ENCODE peak calls at places on chromosomes 13 and 19, in eight cellular contexts. A is effector memory CD4-positive, alpha-beta T cell; V is AG04450; D is OCI-LY7; H is naive thymus-derived CD4-positive, alpha-beta T cell; I is colonic mucosa; P is H9; T is Peyer's patch. W is an unnamed sample. For H3K9me3, the result is how much of the 10 kb centered on the place peaks cover.

GRCh38 chr13:23851106-23851505 is 38.1 kb downstream of the MIPEP start:
- DNase-seq in H (no peak), A (no peak), V (no peak), P (no peak), I (no peak), D (no peak), T (no peak), W (no peak)

GRCh38 chr19:3692141-3693029 is 7.9 kb downstream of the PIP5K1C start:
- DNase-seq in P (no peak), V (no peak), A (peak), H (peak), D (peak), I (no peak), T (no peak), W (no peak)

GRCh38 chr19:6740589-6741348 is 1.3 kb downstream of the TRIP10 start:
- DNase-seq in V (no peak), P (peak), I (peak), D (peak), A (no peak), H (no peak), T (peak), W (peak)

GRCh38 chr13:44815507-44816074 is 173.7 kb downstream of the NUFIP1 start:
- DNase-seq in A (no peak), T (no peak), I (peak), V (peak), P (peak), D (no peak), H (no peak), W (peak)

GRCh38 chr13:49093376-49093775 is 117.7 kb downstream of the FNDC3A start:
- DNase-seq in V (no peak), A (no peak), P (no peak), I (no peak), D (no peak), T (no peak), H (no peak), W (no peak)

GRCh38 chr19:1252818-1253513 is 4.6 kb downstream of the MIDN start:
- DNase-seq in A (peak), D (peak), I (peak), T (peak), H (peak), P (no peak), V (peak), W (peak)

GRCh38 chr19:3606174-3606689 is 443 bp downstream of the TBXA2R start:
- DNase-seq in I (peak), D (no peak), A (no peak), V (no peak), P (peak), H (peak), T (peak), W (no peak)

GRCh38 chr13:64369121-64369520 is 2861.0 kb downstream of the PCDH9 start:
- DNase-seq in I (no peak), P (no peak), V (no peak), H (no peak), D (no peak), A (no peak), T (no peak), W (no peak)

GRCh38 chr19:38653028-38653571 is 5.7 kb downstream of the ACTN4 start:
- DNase-seq in P (no peak), A (no peak), D (no peak), I (peak), T (no peak), H (no peak), V (no peak), W (peak)

GRCh38 chr13:76754414-76754813 is 131.8 kb downstream of the KCTD12 start:
- DNase-seq in P (no peak), V (no peak), A (no peak), D (no peak), H (no peak), T (no peak), I (no peak), W (no peak)

GRCh38 chr19:53908106-53908932 is 759 bp upstream of the CACNG7 start:
- DNase-seq in A (no peak), H (peak), I (peak), P (peak), D (peak), T (no peak), V (peak), W (peak)

GRCh38 chr13:106038752-106039151 is 496.7 kb downstream of the EFNB2 start:
- DNase-seq in A (no peak), D (no peak), V (peak), I (no peak), T (no peak), H (no peak), P (no peak), W (no peak)

GRCh38 chr19:47540748-47541147 is 25.9 kb upstream of the NAPA start:
- DNase-seq in T (no peak), A (no peak), I (no peak), V (peak), H (peak), P (no peak), D (peak), W (no peak)

GRCh38 chr19:39407644-39408391 is 1.2 kb downstream of the ZFP36 start:
- DNase-seq in I (peak), V (no peak), D (peak), A (peak), P (no peak), T (peak), H (peak), W (peak)

GRCh38 chr13:24693862-24694471 is 13.8 kb downstream of the ATP12A start:
- DNase-seq in D (peak), H (peak), P (peak), T (peak), I (peak), A (no peak), V (no peak), W (no peak)

GRCh38 chr19:16619456-16619855 is 8.5 kb downstream of the MED26 start:
- DNase-seq in A (no peak), D (no peak), T (no peak), V (no peak), I (no peak), P (no peak), H (no peak), W (no peak)

GRCh38 chr13:102707465-102707864 is 12.6 kb upstream of the METTL21C start:
- DNase-seq in V (peak), T (no peak), D (no peak), P (no peak), H (no peak), A (no peak), I (no peak), W (no peak)

GRCh38 chr19:31419871-31420430 is 70.7 kb upstream of the TSHZ3 start:
- DNase-seq in A (no peak), T (no peak), I (no peak), H (no peak), P (peak), V (no peak), D (no peak), W (no peak)

GRCh38 chr19:4066682-4067395 is at the start of gene ZBTB7A:
- DNase-seq in T (peak), D (peak), H (peak), A (peak), P (peak), V (no peak), I (peak), W (peak)

GRCh38 chr13:26220575-26220974 is 1.5 kb downstream of the RNF6 start:
- DNase-seq in P (no peak), D (no peak), T (no peak), I (no peak), H (no peak), V (no peak), A (no peak), W (no peak)

GRCh38 chr13:97348569-97349100 is 85.3 kb upstream of the RAP2A start:
- DNase-seq in I (no peak), P (no peak), T (no peak), A (no peak), V (no peak), D (no peak), H (no peak), W (no peak)

GRCh38 chr19:32219881-32220552 is 125.4 kb upstream of the ZNF507 start:
- DNase-seq in I (no peak), T (no peak), D (no peak), H (no peak), P (no peak), V (no peak), A (no peak), W (no peak)

GRCh38 chr19:48170817-48171347 is 402 bp downstream of the ZSWIM9 start:
- DNase-seq in I (peak), T (no peak), V (no peak), P (peak), D (peak), A (no peak), H (no peak), W (no peak)

GRCh38 chr19:18494267-18494607 is 27.6 kb downstream of the ELL start:
- DNase-seq in V (no peak), P (no peak), H (no peak), T (no peak), D (no peak), A (peak), I (no peak), W (no peak)

GRCh38 chr19:33690461-33691427 is 69.0 kb downstream of the CHST8 start:
- DNase-seq in H (no peak), T (no peak), V (no peak), D (no peak), I (no peak), P (no peak), A (no peak), W (no peak)

GRCh38 chr13:24648983-24649684 is 31.1 kb upstream of the ATP12A start:
- DNase-seq in P (no peak), D (peak), H (no peak), T (no peak), V (no peak), I (no peak), A (no peak), W (no peak)

GRCh38 chr13:99992912-99993311 is 11.3 kb downstream of the ZIC2 start:
- DNase-seq in P (no peak), D (no peak), H (no peak), T (no peak), I (no peak), A (no peak), V (no peak), W (no peak)

GRCh38 chr13:77565635-77566034 is 30.1 kb downstream of the SCEL start:
- DNase-seq in D (peak), V (no peak), P (no peak), I (no peak), A (no peak), H (peak), T (no peak), W (no peak)

GRCh38 chr19:18046066-18046718 is 38.2 kb downstream of the ARRDC2 start:
- DNase-seq in P (no peak), V (no peak), D (no peak), T (no peak), A (no peak), H (no peak), I (no peak), W (no peak)

GRCh38 chr13:31794452-31794851 is 55.1 kb downstream of the RXFP2 start:
- DNase-seq in I (no peak), T (no peak), A (no peak), V (no peak), H (no peak), P (no peak), D (no peak), W (no peak)

GRCh38 chr13:33728271-33729037 is 89.5 kb upstream of the RFC3 start:
- DNase-seq in V (no peak), I (no peak), H (no peak), D (peak), P (no peak), A (no peak), T (no peak), W (peak)

GRCh38 chr13:72456486-72456885 is 270.9 kb downstream of the MZT1 start:
- DNase-seq in D (no peak), P (no peak), V (no peak), H (no peak), I (no peak), T (no peak), A (no peak), W (no peak)

GRCh38 chr19:53172892-53173291 is 14.0 kb upstream of the ZNF347 start:
- DNase-seq in H (no peak), A (no peak), I (no peak), P (no peak), D (no peak), T (no peak), V (no peak), W (no peak)

GRCh38 chr19:16384688-16385087 is 60.1 kb downstream of the KLF2 start:
- DNase-seq in D (no peak), V (no peak), T (no peak), A (no peak), H (no peak), P (no peak), I (no peak), W (peak)

DNA sequence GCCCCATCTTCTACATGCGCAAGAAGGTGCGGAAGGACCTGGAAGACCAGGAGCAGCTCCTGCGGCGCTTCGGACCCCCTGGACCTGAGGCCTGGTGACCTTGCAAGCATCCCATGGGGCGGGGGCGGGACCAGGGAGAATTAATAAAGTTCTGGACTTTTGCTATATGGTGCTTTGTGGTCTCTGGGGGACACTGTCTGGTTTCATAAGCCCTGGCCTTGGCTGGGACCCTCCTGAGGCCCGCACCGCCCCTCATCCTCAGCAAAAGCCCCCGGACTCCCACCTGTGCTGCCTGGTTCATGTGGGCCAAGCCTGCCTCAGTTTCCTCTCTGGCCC is 920 bp upstream of the SPIB start:
- DNase-seq in P (no peak), A (no peak), I (no peak), H (no peak), D (no peak), V (no peak), T (peak), W (no peak)
- H3K9me3 ChIP-seq in P (under half), A (under half), I (under half), H (under half), D (under half), V (under half), T (under half), W (under half)

DNA sequence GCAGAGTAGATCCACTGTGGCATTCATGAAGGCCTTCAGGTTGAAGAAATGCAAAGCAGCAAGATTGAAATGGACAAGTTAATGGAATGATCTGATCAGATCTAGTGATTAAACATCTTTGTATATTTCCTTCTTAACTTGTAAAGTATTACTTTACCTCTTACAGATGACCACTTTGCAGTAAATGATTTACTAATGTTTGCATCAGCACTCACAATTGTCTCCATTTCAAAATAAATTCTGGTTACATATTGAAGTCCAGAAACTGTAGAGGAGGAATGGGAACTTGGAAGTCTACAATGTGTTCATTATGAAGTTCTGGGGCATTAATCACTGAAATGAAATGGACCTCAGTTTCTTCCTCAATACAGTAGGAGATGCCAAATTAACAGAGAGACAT is 380.8 kb downstream of the FOXO1 start:
- DNase-seq in V (no peak), D (no peak), I (no peak), T (no peak), A (no peak), P (no peak), H (no peak), W (no peak)
- H3K27ac ChIP-seq in V (no peak), D (no peak), I (no peak), T (no peak), A (no peak), P (no peak), H (no peak), W (no peak)

DNA sequence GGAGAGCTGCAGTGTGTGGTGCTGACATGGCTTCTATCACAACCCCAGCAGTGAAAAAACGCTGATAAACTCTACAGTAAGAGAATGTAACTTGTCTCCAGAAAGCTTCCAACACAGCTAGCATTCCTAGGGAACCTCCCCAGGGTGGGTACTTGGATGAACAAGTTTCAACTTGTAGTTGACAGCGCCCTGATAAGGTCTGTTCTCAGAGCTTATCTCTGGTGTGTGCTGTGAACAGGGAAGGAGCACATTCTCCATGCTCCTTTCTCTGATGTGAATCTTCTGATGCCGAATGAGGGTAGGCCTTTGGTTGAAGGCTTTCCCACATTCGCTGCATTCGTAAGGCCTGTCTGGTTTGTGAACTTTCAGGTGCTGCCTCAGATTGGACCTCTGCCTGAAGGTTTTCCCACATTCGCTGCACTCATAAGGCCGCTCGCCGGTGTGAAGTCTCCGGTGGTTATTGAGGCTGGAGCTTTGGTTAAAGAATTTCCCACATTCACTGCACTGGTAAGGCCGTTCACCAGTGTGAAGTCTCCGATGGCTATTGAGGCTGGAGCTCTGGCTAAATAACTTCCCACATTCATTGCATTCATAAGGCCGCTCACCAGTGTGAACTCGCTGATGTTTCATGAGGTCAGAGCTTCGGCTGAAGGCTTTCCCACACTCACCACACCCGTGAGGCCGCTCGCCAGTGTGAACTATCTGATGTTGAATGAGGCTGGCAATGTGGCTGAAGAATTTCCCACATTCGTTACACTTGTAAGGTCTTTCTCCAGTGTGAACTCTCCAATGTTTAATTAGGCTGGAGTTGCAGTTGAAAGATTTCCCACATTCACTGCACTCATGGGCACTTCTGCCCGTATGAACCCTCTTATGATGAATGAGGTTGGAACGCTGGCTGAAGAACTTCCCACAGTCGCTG is 5.9 kb downstream of the ZNF792 start:
- DNase-seq in H (peak), T (no peak), D (no peak), V (no peak), P (no peak), I (no peak), A (no peak), W (no peak)
- H3K9me3 ChIP-seq in H (under half), T (under half), D (under half), V (half or more), P (under half), I (under half), A (half or more), W (under half)

GRCh38 chr13:28321751-28322150 is 173.2 kb downstream of the FLT1 start:
- DNase-seq in P (no peak), D (no peak), V (no peak), A (no peak), H (no peak), I (no peak), T (no peak), W (no peak)

GRCh38 chr13:28324181-28324789 is 170.6 kb downstream of the FLT1 start:
- DNase-seq in A (no peak), H (peak), V (no peak), I (peak), T (peak), P (peak), D (peak), W (no peak)

GRCh38 chr13:28320209-28320608 is 174.7 kb downstream of the FLT1 start:
- DNase-seq in I (no peak), D (no peak), V (no peak), H (no peak), P (no peak), T (no peak), A (no peak), W (no peak)

GRCh38 chr13:28320884-28321574 is 173.9 kb downstream of the FLT1 start:
- DNase-seq in I (no peak), P (no peak), D (no peak), A (no peak), T (no peak), V (peak), H (no peak), W (no peak)

GRCh38 chr13:28322256-28322895 is 172.6 kb downstream of the FLT1 start:
- DNase-seq in A (no peak), V (no peak), H (no peak), D (no peak), I (no peak), T (no peak), P (no peak), W (no peak)
- H3K27ac ChIP-seq in A (no peak), V (no peak), H (no peak), D (no peak), I (no peak), T (no peak), P (no peak), W (no peak)

DNA sequence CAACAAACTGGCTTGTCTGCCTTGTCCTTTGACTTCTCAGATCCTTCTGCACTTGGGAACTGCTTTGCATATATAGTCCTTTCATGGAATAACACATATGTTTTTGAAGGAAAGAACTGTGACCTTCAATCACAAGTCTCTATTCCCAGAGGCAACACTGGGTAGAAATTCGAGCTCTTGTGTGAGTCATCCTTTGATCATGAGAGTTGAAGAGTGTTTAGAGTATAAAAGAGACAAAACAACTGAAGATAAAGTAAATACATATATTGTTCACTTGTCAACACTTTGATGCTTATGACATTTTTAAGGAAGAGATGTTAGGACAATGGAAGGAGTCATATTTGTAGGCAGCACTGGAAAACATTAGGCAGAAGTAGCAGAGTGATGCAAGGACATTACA is 5.2 kb upstream of the OR7A5 start:
- DNase-seq in H (no peak), V (no peak), A (no peak), T (no peak), P (no peak), D (no peak), I (no peak), W (no peak)
- H3K9me3 ChIP-seq in H (under half), V (under half), A (under half), T (under half), P (under half), D (under half), I (under half), W (under half)

GRCh38 chr13:62094937-62095336 is 679.3 kb upstream of the PCDH20 start:
- DNase-seq in I (no peak), P (no peak), D (no peak), T (no peak), V (no peak), H (no peak), A (no peak), W (no peak)
- H3K27ac ChIP-seq in I (no peak), P (no peak), D (no peak), T (no peak), V (no peak), H (no peak), A (no peak), W (no peak)

DNA sequence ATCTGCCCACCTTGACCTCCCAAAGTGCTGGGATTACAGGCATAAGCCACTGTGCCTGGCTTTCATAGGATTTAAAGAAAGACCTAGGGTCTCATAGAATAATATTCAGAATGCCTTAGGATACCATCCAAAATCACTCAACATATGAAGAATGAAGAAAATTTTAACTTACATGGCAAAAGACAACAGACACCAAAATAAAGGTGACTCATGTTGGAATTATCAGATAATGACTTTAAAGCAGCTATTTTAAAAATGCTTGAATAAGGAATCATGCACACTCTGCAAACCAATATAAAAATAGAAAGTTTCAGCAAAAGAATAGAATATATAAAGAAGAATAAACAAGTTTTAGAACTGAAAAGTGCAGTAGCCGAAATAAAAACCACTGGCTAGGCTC is 29.3 kb downstream of the ZNF566 start:
- DNase-seq in P (no peak), A (no peak), I (no peak), H (no peak), T (no peak), D (no peak), V (no peak), W (no peak)
- H3K9me3 ChIP-seq in P (under half), A (under half), I (under half), H (under half), T (under half), D (under half), V (under half), W (under half)

GRCh38 chr13:50921706-50922105 is 12.1 kb downstream of the RNASEH2B start:
- DNase-seq in H (no peak), I (no peak), D (no peak), T (no peak), A (no peak), V (no peak), P (no peak), W (no peak)
- H3K27ac ChIP-seq in H (no peak), I (no peak), D (no peak), T (no peak), A (no peak), V (no peak), P (no peak), W (no peak)

GRCh38 chr19:21934131-21934530 is 76.6 kb downstream of the ZNF208 start:
- DNase-seq in V (no peak), H (no peak), D (no peak), P (no peak), T (no peak), A (no peak), I (no peak), W (no peak)
- H3K9me3 ChIP-seq in V (under half), H (under half), D (under half), P (half or more), T (under half), A (under half), I (under half), W (under half)